ENCODE peak calls at places on chromosome X, in seven cellular contexts. B is mammary epithelial cell, Y is neural progenitor cell, W is HCT116, H is PC-3, V is HepG2, X is GM23248. U is an unnamed sample.
A peak's percentile ranks its signal among the peaks of the same experiment; 100 is the strongest.

GRCh38 chrX:906586-906985 is 276.0 kb downstream of the SHOX start:
- DNase-seq in H (no peak), V (no peak), Y (no peak), W (no peak), X (no peak), B (no peak), U (no peak)

GRCh38 chrX:70293621-70294020 is 3.7 kb downstream of the KIF4A start:
- DNase-seq in B (peak; percentile 32), W (no peak), X (peak; percentile 30), Y (no peak), H (peak; percentile 59), V (no peak), U (no peak)

GRCh38 chrX:39162322-39162721 is 361.1 kb downstream of the MID1IP1 start:
- DNase-seq in V (no peak), X (no peak), B (no peak), H (no peak), W (no peak), Y (peak; percentile 54), U (no peak)

GRCh38 chrX:14050704-14051103 is 21.0 kb upstream of the GEMIN8 start:
- DNase-seq in H (no peak), X (peak; percentile 66), W (no peak), Y (no peak), V (no peak), B (no peak), U (no peak)

GRCh38 chrX:97685753-97686152 is 802.0 kb downstream of the RPA4 start:
- DNase-seq in H (peak; percentile 62), X (peak; percentile 60), B (peak; percentile 12), V (peak; percentile 11), W (peak; percentile 13), Y (peak; percentile 46), U (no peak)

GRCh38 chrX:111169141-111169540 is 73.2 kb downstream of the PAK3 start:
- DNase-seq in V (no peak), H (no peak), Y (no peak), W (no peak), X (no peak), B (no peak), U (no peak)

GRCh38 chrX:124506031-124506430 is 159.7 kb downstream of the SH2D1A start:
- DNase-seq in Y (no peak), W (no peak), X (no peak), H (no peak), B (no peak), V (no peak), U (no peak)

GRCh38 chrX:72271812-72272211 is 5.2 kb downstream of the RPS4X start:
- DNase-seq in V (no peak), Y (no peak), X (no peak), H (no peak), W (no peak), B (peak; percentile 74), U (peak; percentile 60)

GRCh38 chrX:29466441-29466840 is 748.9 kb upstream of the MAGEB2 start:
- DNase-seq in X (peak; percentile 1), V (no peak), W (no peak), B (no peak), Y (no peak), H (no peak), U (no peak)

GRCh38 chrX:130974323-130974722 is 71.3 kb upstream of the ENOX2 start:
- DNase-seq in V (no peak), B (peak; percentile 28), Y (no peak), X (peak; percentile 61), H (peak; percentile 52), W (no peak), U (no peak)

GRCh38 chrX:108139303-108139702 is 47.7 kb downstream of the ATG4A start:
- DNase-seq in B (no peak), Y (no peak), V (no peak), X (peak; percentile 7), H (peak; percentile 35), W (no peak), U (no peak)

GRCh38 chrX:107725761-107726555 is 49.6 kb downstream of the TSC22D3 start:
- DNase-seq in Y (no peak), W (no peak), X (no peak), H (peak; percentile 85), B (peak; percentile 48), V (no peak), U (no peak)

GRCh38 chrX:72349190-72349589 is 43.5 kb upstream of the CITED1 start:
- DNase-seq in W (no peak), H (no peak), X (no peak), B (no peak), Y (no peak), V (no peak), U (no peak)

GRCh38 chrX:73068467-73069364 is 10.6 kb downstream of the PABPC1L2A start:
- DNase-seq in W (no peak), Y (no peak), B (no peak), X (no peak), V (no peak), H (no peak), U (no peak)

GRCh38 chrX:130109429-130110378 is 593 bp downstream of the ELF4 start:
- DNase-seq in X (peak; percentile 62), W (no peak), V (no peak), Y (peak; percentile 30), H (peak; percentile 21), B (no peak), U (no peak)

GRCh38 chrX:134294548-134294947 is 57.6 kb downstream of the CCDC160 start:
- DNase-seq in W (no peak), H (peak; percentile 9), B (no peak), X (peak; percentile 17), V (no peak), Y (no peak), U (no peak)

GRCh38 chrX:122363112-122363511 is 821.0 kb upstream of the GRIA3 start:
- DNase-seq in X (no peak), H (no peak), V (no peak), B (no peak), W (no peak), Y (no peak), U (no peak)

GRCh38 chrX:154040307-154040756 is 20.6 kb upstream of the IRAK1 start:
- DNase-seq in X (peak; percentile 85), Y (no peak), B (peak; percentile 65), W (no peak), V (peak; percentile 64), H (no peak), U (no peak)

GRCh38 chrX:10052906-10053625 is 85.9 kb downstream of the CLDN34 start:
- DNase-seq in V (no peak), X (peak; percentile 24), H (no peak), B (no peak), W (no peak), Y (no peak), U (no peak)

GRCh38 chrX:133440081-133440796 is 24.9 kb upstream of the GPC4 start:
- DNase-seq in B (no peak), V (no peak), Y (peak; percentile 87), X (no peak), H (no peak), W (no peak), U (no peak)

GRCh38 chrX:135327299-135327698 is 18.0 kb downstream of the ETDC start:
- DNase-seq in Y (no peak), B (peak; percentile 75), V (no peak), H (peak; percentile 73), X (peak; percentile 85), W (no peak), U (no peak)

DNA sequence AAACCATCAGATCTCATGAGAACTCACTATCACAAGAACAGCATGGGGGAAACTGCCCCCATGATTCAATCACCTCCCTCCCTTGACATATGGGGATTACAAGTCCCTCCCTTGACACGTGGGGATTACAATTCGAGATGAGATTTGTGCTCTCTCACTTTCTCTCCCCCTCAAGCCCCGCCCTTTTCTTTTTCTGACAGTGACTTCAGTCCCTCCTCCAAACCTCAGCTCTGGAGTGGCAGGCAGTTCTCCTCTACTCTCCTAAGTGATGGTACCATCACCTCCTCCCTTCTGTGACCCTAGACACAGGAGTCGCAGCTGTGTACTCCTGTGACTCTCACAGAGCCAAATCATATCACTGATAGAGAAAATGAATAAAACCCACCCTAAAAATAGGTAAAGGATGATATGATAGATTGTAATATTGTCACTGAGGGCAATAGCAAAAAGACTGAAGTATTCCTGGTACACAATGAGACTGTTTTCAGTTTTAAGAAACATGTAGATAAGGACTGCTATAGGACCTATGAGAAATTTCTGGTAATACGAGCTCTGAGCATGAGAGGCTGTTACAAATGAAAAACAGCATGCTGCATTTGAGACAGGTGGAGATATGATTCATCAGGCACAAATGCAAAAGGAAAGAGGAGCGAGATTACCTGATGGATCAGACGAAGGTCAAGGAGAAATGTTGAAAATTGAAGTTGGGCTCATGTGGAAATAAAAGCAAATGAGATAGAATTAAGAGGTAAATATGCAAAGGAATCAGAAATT is 101.2 kb upstream of the CBLL2 start:
- DNase-seq in X (no peak), V (no peak), B (peak; percentile 11), W (no peak), H (peak; percentile 19), Y (peak; percentile 3), U (no peak)
- TF ChIP-seq EZH2 in X (no peak), V (no peak), B (no peak), W (no peak), H (no peak), Y (no peak), U (no peak)

GRCh38 chrX:139134316-139134715 is 396.2 kb upstream of the F9 start:
- DNase-seq in W (no peak), V (no peak), X (no peak), H (no peak), B (no peak), Y (no peak), U (no peak)
- TF ChIP-seq EZH2 in W (no peak), V (no peak), X (no peak), H (no peak), B (no peak), Y (no peak), U (no peak)

DNA sequence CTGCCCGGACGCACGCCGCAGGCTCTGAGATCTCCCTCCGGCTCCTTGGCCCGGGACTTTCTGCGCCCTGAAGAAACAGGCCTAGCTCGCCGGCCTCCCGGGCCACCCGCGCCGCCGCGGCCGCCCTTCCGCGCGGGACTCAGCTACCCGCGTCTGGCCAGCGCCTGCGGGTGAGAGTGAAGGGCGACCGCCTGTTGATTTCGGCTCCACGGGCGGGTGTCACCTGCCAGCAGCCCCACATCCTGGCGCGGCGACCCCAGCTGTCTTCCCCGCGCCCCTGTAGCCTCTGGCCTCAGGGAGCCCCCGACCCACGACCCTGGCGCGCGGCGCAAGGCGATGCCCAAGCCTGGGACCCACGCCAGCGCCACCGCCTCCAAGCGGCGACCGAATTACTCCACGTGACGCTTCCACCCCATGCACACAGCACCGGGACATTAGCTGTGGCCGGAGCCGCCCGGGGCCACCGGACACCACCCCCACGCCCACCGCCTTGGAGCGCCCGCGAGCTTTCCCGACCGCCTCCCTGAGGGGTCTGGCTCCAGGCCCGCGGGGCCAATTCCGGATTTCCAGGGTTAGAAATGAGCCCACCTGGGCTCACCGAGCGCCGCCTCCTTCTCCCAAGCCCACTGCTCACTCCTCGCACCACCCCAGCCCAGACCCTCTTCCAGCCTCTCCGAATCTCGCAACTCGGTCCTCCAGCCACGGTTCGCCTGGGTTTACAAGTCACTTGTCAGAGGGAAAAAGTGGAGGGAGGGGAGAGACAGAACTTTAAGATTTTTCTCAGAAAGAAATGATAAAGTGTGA is 10.2 kb downstream of the ARX start:
- DNase-seq in W (no peak), X (peak; percentile 26), V (no peak), B (no peak), H (no peak), Y (peak; percentile 53), U (no peak)
- TF ChIP-seq EZH2 in W (no peak), X (no peak), V (no peak), B (peak; percentile 31), H (no peak), Y (peak; percentile 58), U (peak; percentile 45)

DNA sequence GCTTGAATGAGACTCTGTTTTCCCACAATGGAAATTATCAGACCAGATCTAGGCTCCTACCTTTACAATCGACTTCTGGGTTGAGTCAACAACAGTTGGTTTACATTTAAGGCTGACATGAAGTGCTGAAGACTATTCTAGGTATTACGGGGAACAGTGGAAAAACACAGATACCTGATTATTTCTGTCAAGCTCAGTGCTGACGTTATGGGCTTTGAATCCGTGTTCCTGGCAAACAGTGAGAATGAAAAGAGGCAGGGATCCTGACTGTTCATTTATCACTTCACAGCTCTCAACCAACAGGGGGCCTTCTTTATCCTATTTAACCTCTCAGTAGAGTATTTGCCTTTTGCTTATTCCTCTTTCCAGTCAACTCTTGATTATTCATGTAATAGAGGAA is 43.1 kb downstream of the TMEM164 start:
- DNase-seq in W (no peak), B (no peak), X (no peak), V (peak; percentile 65), H (peak; percentile 7), Y (peak; percentile 43), U (no peak)
- TF ChIP-seq EZH2 in W (no peak), B (no peak), X (no peak), V (no peak), H (no peak), Y (no peak), U (no peak)

U was measured in keratinocyte.